ENCODE peak calls at places on chromosomes 12 and 14, in six cellular contexts. One of them, this sample, is unnamed.

GRCh38 chr12:41739066-41739465 is 405.6 kb downstream of the GXYLT1 start:
- DNase-seq in neural progenitor cell: no peak
- DNase-seq in right cardiac atrium: no peak
- DNase-seq in hepatic stellate cell: no peak
- DNase-seq in NCI-H2081: no peak
- DNase-seq in HTR-8/SVneo: no peak
- DNase-seq in this sample: no peak

GRCh38 chr14:68548194-68549056 is 244.4 kb downstream of the ZFP36L1 start:
- DNase-seq in NCI-H2081: peak; percentile 43
- DNase-seq in right cardiac atrium: peak; percentile 93
- DNase-seq in hepatic stellate cell: peak; percentile 81
- DNase-seq in HTR-8/SVneo: peak; percentile 99
- DNase-seq in neural progenitor cell: peak; percentile 68
- DNase-seq in this sample: no peak

GRCh38 chr12:113934060-113934829 is 31.9 kb downstream of the RBM19 start:
- DNase-seq in right cardiac atrium: no peak
- DNase-seq in NCI-H2081: no peak
- DNase-seq in hepatic stellate cell: no peak
- DNase-seq in neural progenitor cell: no peak
- DNase-seq in HTR-8/SVneo: no peak
- DNase-seq in this sample: no peak

GRCh38 chr14:72567226-72567625 is 326.7 kb downstream of the DPF3 start:
- DNase-seq in hepatic stellate cell: no peak
- DNase-seq in neural progenitor cell: no peak
- DNase-seq in NCI-H2081: no peak
- DNase-seq in right cardiac atrium: no peak
- DNase-seq in HTR-8/SVneo: no peak
- DNase-seq in this sample: no peak

GRCh38 chr12:121466800-121467637 is 67.1 kb downstream of the RNF34 start:
- DNase-seq in right cardiac atrium: peak; percentile 92
- DNase-seq in neural progenitor cell: peak; percentile 95
- DNase-seq in hepatic stellate cell: peak; percentile 90
- DNase-seq in HTR-8/SVneo: peak; percentile 87
- DNase-seq in NCI-H2081: peak; percentile 92
- DNase-seq in this sample: peak; percentile 63

GRCh38 chr12:52611080-52611468 is 7.3 kb downstream of the KRT73 start:
- DNase-seq in HTR-8/SVneo: no peak
- DNase-seq in NCI-H2081: no peak
- DNase-seq in right cardiac atrium: no peak
- DNase-seq in hepatic stellate cell: no peak
- DNase-seq in neural progenitor cell: no peak
- DNase-seq in this sample: no peak

GRCh38 chr14:49545716-49546115 is 40.5 kb downstream of the RPS29 start:
- DNase-seq in hepatic stellate cell: no peak
- DNase-seq in HTR-8/SVneo: no peak
- DNase-seq in NCI-H2081: no peak
- DNase-seq in right cardiac atrium: no peak
- DNase-seq in neural progenitor cell: peak; percentile 34
- DNase-seq in this sample: no peak

GRCh38 chr12:94148841-94149780 is 734 bp downstream of the PLXNC1 start:
- DNase-seq in NCI-H2081: peak; percentile 60
- DNase-seq in neural progenitor cell: peak; percentile 78
- DNase-seq in right cardiac atrium: peak; percentile 43
- DNase-seq in hepatic stellate cell: peak; percentile 50
- DNase-seq in HTR-8/SVneo: no peak
- DNase-seq in this sample: no peak

GRCh38 chr14:84129028-84129427 is 1400.9 kb upstream of the FLRT2 start:
- DNase-seq in right cardiac atrium: no peak
- DNase-seq in HTR-8/SVneo: no peak
- DNase-seq in NCI-H2081: no peak
- DNase-seq in hepatic stellate cell: no peak
- DNase-seq in neural progenitor cell: peak; percentile 22
- DNase-seq in this sample: no peak

GRCh38 chr12:26205946-26206345 is 10.6 kb downstream of the SSPN start:
- DNase-seq in NCI-H2081: no peak
- DNase-seq in right cardiac atrium: no peak
- DNase-seq in hepatic stellate cell: no peak
- DNase-seq in neural progenitor cell: no peak
- DNase-seq in HTR-8/SVneo: no peak
- DNase-seq in this sample: no peak

GRCh38 chr14:68966872-68967301 is 12.2 kb downstream of the ACTN1 start:
- DNase-seq in right cardiac atrium: no peak
- DNase-seq in HTR-8/SVneo: peak; percentile 61
- DNase-seq in NCI-H2081: no peak
- DNase-seq in hepatic stellate cell: no peak
- DNase-seq in neural progenitor cell: no peak
- DNase-seq in this sample: peak; percentile 55

GRCh38 chr12:512933-513332 is 53.2 kb downstream of the B4GALNT3 start:
- DNase-seq in HTR-8/SVneo: no peak
- DNase-seq in right cardiac atrium: no peak
- DNase-seq in NCI-H2081: no peak
- DNase-seq in hepatic stellate cell: no peak
- DNase-seq in neural progenitor cell: no peak
- DNase-seq in this sample: no peak

GRCh38 chr14:91105673-91106072 is 8.2 kb upstream of the DGLUCY start:
- DNase-seq in neural progenitor cell: no peak
- DNase-seq in NCI-H2081: no peak
- DNase-seq in right cardiac atrium: no peak
- DNase-seq in hepatic stellate cell: no peak
- DNase-seq in HTR-8/SVneo: no peak
- DNase-seq in this sample: no peak

GRCh38 chr12:1246637-1247036 is 255.6 kb downstream of the ERC1 start:
- DNase-seq in neural progenitor cell: no peak
- DNase-seq in NCI-H2081: no peak
- DNase-seq in hepatic stellate cell: no peak
- DNase-seq in HTR-8/SVneo: no peak
- DNase-seq in right cardiac atrium: no peak
- DNase-seq in this sample: no peak

GRCh38 chr14:23522643-23523198 is 28.8 kb downstream of the ZFHX2 start:
- DNase-seq in NCI-H2081: no peak
- DNase-seq in right cardiac atrium: no peak
- DNase-seq in neural progenitor cell: no peak
- DNase-seq in hepatic stellate cell: no peak
- DNase-seq in HTR-8/SVneo: no peak
- DNase-seq in this sample: no peak

GRCh38 chr12:52600941-52601481 is at the start of gene KRT72:
- DNase-seq in hepatic stellate cell: no peak
- DNase-seq in HTR-8/SVneo: no peak
- DNase-seq in neural progenitor cell: no peak
- DNase-seq in NCI-H2081: no peak
- DNase-seq in right cardiac atrium: no peak
- DNase-seq in this sample: no peak

GRCh38 chr12:119178544-119179334 is at the start of gene HSPB8:
- DNase-seq in hepatic stellate cell: peak; percentile 96
- DNase-seq in neural progenitor cell: peak; percentile 47
- DNase-seq in NCI-H2081: no peak
- DNase-seq in right cardiac atrium: peak; percentile 95
- DNase-seq in HTR-8/SVneo: peak; percentile 75
- DNase-seq in this sample: peak; percentile 21

GRCh38 chr12:67147447-67147846 is 121.7 kb upstream of the CAND1 start:
- DNase-seq in HTR-8/SVneo: no peak
- DNase-seq in neural progenitor cell: no peak
- DNase-seq in hepatic stellate cell: no peak
- DNase-seq in right cardiac atrium: no peak
- DNase-seq in NCI-H2081: no peak
- DNase-seq in this sample: no peak

GRCh38 chr12:29796823-29797263 is 13.1 kb upstream of the TMTC1 start:
- DNase-seq in NCI-H2081: no peak
- DNase-seq in right cardiac atrium: no peak
- DNase-seq in neural progenitor cell: peak; percentile 55
- DNase-seq in hepatic stellate cell: peak; percentile 62
- DNase-seq in HTR-8/SVneo: peak; percentile 23
- DNase-seq in this sample: peak; percentile 15

GRCh38 chr12:96120359-96121100 is 73.6 kb upstream of the ELK3 start:
- DNase-seq in HTR-8/SVneo: no peak
- DNase-seq in right cardiac atrium: no peak
- DNase-seq in hepatic stellate cell: no peak
- DNase-seq in NCI-H2081: no peak
- DNase-seq in neural progenitor cell: peak; percentile 29
- DNase-seq in this sample: no peak

GRCh38 chr12:545835-546234 is 86.1 kb downstream of the B4GALNT3 start:
- DNase-seq in hepatic stellate cell: no peak
- DNase-seq in neural progenitor cell: no peak
- DNase-seq in NCI-H2081: no peak
- DNase-seq in right cardiac atrium: no peak
- DNase-seq in HTR-8/SVneo: no peak
- DNase-seq in this sample: no peak

GRCh38 chr14:55581011-55581806 is 1.2 kb downstream of the KTN1 start:
- DNase-seq in NCI-H2081: peak; percentile 67
- DNase-seq in HTR-8/SVneo: peak; percentile 43
- DNase-seq in neural progenitor cell: no peak
- DNase-seq in right cardiac atrium: peak; percentile 54
- DNase-seq in hepatic stellate cell: peak; percentile 29
- DNase-seq in this sample: no peak

GRCh38 chr12:100858658-100859057 is 64.1 kb downstream of the ANO4 start:
- DNase-seq in neural progenitor cell: no peak
- DNase-seq in hepatic stellate cell: no peak
- DNase-seq in right cardiac atrium: no peak
- DNase-seq in NCI-H2081: no peak
- DNase-seq in HTR-8/SVneo: no peak
- DNase-seq in this sample: no peak

GRCh38 chr12:14948672-14949071 is 10.3 kb upstream of the ERP27 start:
- DNase-seq in hepatic stellate cell: peak; percentile 46
- DNase-seq in right cardiac atrium: no peak
- DNase-seq in NCI-H2081: peak; percentile 44
- DNase-seq in HTR-8/SVneo: no peak
- DNase-seq in neural progenitor cell: no peak
- DNase-seq in this sample: peak; percentile 30

This sample was measured in LNCaP clone FGC.